ENCODE peak calls at places on chromosomes 12 and 14, in eight cellular contexts. One of them, this sample, is unnamed.

GRCh38 chr12:71456316-71456715 is 16.7 kb downstream of the LGR5 start:
- DNase-seq in mammary epithelial cell: no peak
- DNase-seq in A549: no peak
- DNase-seq in WERI-Rb-1: no peak
- DNase-seq in astrocyte: no peak
- DNase-seq in K562: no peak
- DNase-seq in sigmoid colon: no peak
- DNase-seq in stomach: no peak
- DNase-seq in this sample: no peak

GRCh38 chr12:129903956-129904769 is at the start of gene TMEM132D:
- DNase-seq in mammary epithelial cell: no peak
- DNase-seq in A549: no peak
- DNase-seq in WERI-Rb-1: no peak
- DNase-seq in astrocyte: peak; percentile 21
- DNase-seq in K562: no peak
- DNase-seq in sigmoid colon: no peak
- DNase-seq in stomach: no peak
- DNase-seq in this sample: peak; percentile 7

GRCh38 chr12:124867389-124867930 is 3.8 kb upstream of the SCARB1 start:
- DNase-seq in mammary epithelial cell: peak; percentile 39
- DNase-seq in A549: peak; percentile 80
- DNase-seq in WERI-Rb-1: no peak
- DNase-seq in astrocyte: peak; percentile 70
- DNase-seq in K562: peak; percentile 49
- DNase-seq in sigmoid colon: no peak
- DNase-seq in stomach: peak; percentile 39
- DNase-seq in this sample: no peak

GRCh38 chr12:47014474-47014873 is 64.9 kb upstream of the PCED1B start:
- DNase-seq in mammary epithelial cell: peak; percentile 67
- DNase-seq in A549: peak; percentile 41
- DNase-seq in WERI-Rb-1: no peak
- DNase-seq in astrocyte: peak; percentile 96
- DNase-seq in K562: no peak
- DNase-seq in sigmoid colon: no peak
- DNase-seq in stomach: no peak
- DNase-seq in this sample: peak; percentile 67

GRCh38 chr12:130557201-130557600 is 158.9 kb downstream of the RIMBP2 start:
- DNase-seq in mammary epithelial cell: no peak
- DNase-seq in A549: no peak
- DNase-seq in WERI-Rb-1: no peak
- DNase-seq in astrocyte: no peak
- DNase-seq in K562: no peak
- DNase-seq in sigmoid colon: no peak
- DNase-seq in stomach: no peak
- DNase-seq in this sample: no peak

GRCh38 chr12:54926246-54926645 is 58.3 kb downstream of the TESPA1 start:
- DNase-seq in mammary epithelial cell: no peak
- DNase-seq in A549: no peak
- DNase-seq in WERI-Rb-1: no peak
- DNase-seq in astrocyte: no peak
- DNase-seq in K562: no peak
- DNase-seq in sigmoid colon: no peak
- DNase-seq in stomach: no peak
- DNase-seq in this sample: no peak

GRCh38 chr14:103284574-103285467 is 49.2 kb upstream of the EIF5 start:
- DNase-seq in mammary epithelial cell: peak; percentile 37
- DNase-seq in A549: peak; percentile 48
- DNase-seq in WERI-Rb-1: no peak
- DNase-seq in astrocyte: no peak
- DNase-seq in K562: no peak
- DNase-seq in sigmoid colon: no peak
- DNase-seq in stomach: no peak
- DNase-seq in this sample: no peak

GRCh38 chr14:23327947-23328744 is 6.9 kb downstream of the PABPN1 start:
- DNase-seq in mammary epithelial cell: peak; percentile 57
- DNase-seq in A549: peak; percentile 79
- DNase-seq in WERI-Rb-1: peak; percentile 74
- DNase-seq in astrocyte: peak; percentile 47
- DNase-seq in K562: peak; percentile 81
- DNase-seq in sigmoid colon: peak; percentile 87
- DNase-seq in stomach: peak; percentile 79
- DNase-seq in this sample: peak; percentile 87

GRCh38 chr12:112606611-112607366 is 184.8 kb upstream of the RPH3A start:
- DNase-seq in mammary epithelial cell: no peak
- DNase-seq in A549: peak; percentile 25
- DNase-seq in WERI-Rb-1: no peak
- DNase-seq in astrocyte: no peak
- DNase-seq in K562: no peak
- DNase-seq in sigmoid colon: no peak
- DNase-seq in stomach: no peak
- DNase-seq in this sample: no peak

GRCh38 chr14:51848120-51848519 is 12.3 kb upstream of the GNG2 start:
- DNase-seq in mammary epithelial cell: peak; percentile 91
- DNase-seq in A549: no peak
- DNase-seq in WERI-Rb-1: no peak
- DNase-seq in astrocyte: no peak
- DNase-seq in K562: no peak
- DNase-seq in sigmoid colon: no peak
- DNase-seq in stomach: no peak
- DNase-seq in this sample: no peak

GRCh38 chr12:3085341-3086125 is 8.4 kb downstream of the TSPAN9 start:
- DNase-seq in mammary epithelial cell: no peak
- DNase-seq in A549: no peak
- DNase-seq in WERI-Rb-1: no peak
- DNase-seq in astrocyte: no peak
- DNase-seq in K562: no peak
- DNase-seq in sigmoid colon: no peak
- DNase-seq in stomach: no peak
- DNase-seq in this sample: no peak

GRCh38 chr12:2336409-2336829 is 283.6 kb downstream of the CACNA1C start:
- DNase-seq in mammary epithelial cell: peak; percentile 95
- DNase-seq in A549: peak; percentile 37
- DNase-seq in WERI-Rb-1: no peak
- DNase-seq in astrocyte: peak; percentile 96
- DNase-seq in K562: peak; percentile 25
- DNase-seq in sigmoid colon: no peak
- DNase-seq in stomach: no peak
- DNase-seq in this sample: peak; percentile 86

GRCh38 chr12:18135509-18135908 is 45.5 kb upstream of the RERGL start:
- DNase-seq in mammary epithelial cell: no peak
- DNase-seq in A549: no peak
- DNase-seq in WERI-Rb-1: no peak
- DNase-seq in astrocyte: peak; percentile 61
- DNase-seq in K562: no peak
- DNase-seq in sigmoid colon: no peak
- DNase-seq in stomach: no peak
- DNase-seq in this sample: no peak

GRCh38 chr14:91225025-91225424 is 19.5 kb downstream of the GPR68 start:
- DNase-seq in mammary epithelial cell: peak; percentile 30
- DNase-seq in A549: no peak
- DNase-seq in WERI-Rb-1: no peak
- DNase-seq in astrocyte: peak; percentile 13
- DNase-seq in K562: no peak
- DNase-seq in sigmoid colon: no peak
- DNase-seq in stomach: no peak
- DNase-seq in this sample: no peak

GRCh38 chr12:118544569-118544968 is 168.2 kb downstream of the SUDS3 start:
- DNase-seq in mammary epithelial cell: peak; percentile 4
- DNase-seq in A549: peak; percentile 27
- DNase-seq in WERI-Rb-1: no peak
- DNase-seq in astrocyte: no peak
- DNase-seq in K562: no peak
- DNase-seq in sigmoid colon: no peak
- DNase-seq in stomach: no peak
- DNase-seq in this sample: no peak

GRCh38 chr12:58443273-58443980 is 476.9 kb downstream of the LRIG3 start:
- DNase-seq in mammary epithelial cell: peak; percentile 35
- DNase-seq in A549: peak; percentile 47
- DNase-seq in WERI-Rb-1: peak; percentile 30
- DNase-seq in astrocyte: no peak
- DNase-seq in K562: no peak
- DNase-seq in sigmoid colon: no peak
- DNase-seq in stomach: no peak
- DNase-seq in this sample: peak; percentile 60

GRCh38 chr14:79363291-79363690 is 848.0 kb downstream of the DIO2 start:
- DNase-seq in mammary epithelial cell: no peak
- DNase-seq in A549: no peak
- DNase-seq in WERI-Rb-1: no peak
- DNase-seq in astrocyte: no peak
- DNase-seq in K562: no peak
- DNase-seq in sigmoid colon: no peak
- DNase-seq in stomach: no peak
- DNase-seq in this sample: no peak

GRCh38 chr14:55245657-55246268 is 25.5 kb upstream of the FBXO34 start:
- DNase-seq in mammary epithelial cell: peak; percentile 21
- DNase-seq in A549: peak; percentile 33
- DNase-seq in WERI-Rb-1: no peak
- DNase-seq in astrocyte: no peak
- DNase-seq in K562: no peak
- DNase-seq in sigmoid colon: no peak
- DNase-seq in stomach: no peak
- DNase-seq in this sample: peak; percentile 38

GRCh38 chr14:63283501-63284248 is 35.1 kb downstream of the GPHB5 start:
- DNase-seq in mammary epithelial cell: no peak
- DNase-seq in A549: no peak
- DNase-seq in WERI-Rb-1: no peak
- DNase-seq in astrocyte: no peak
- DNase-seq in K562: no peak
- DNase-seq in sigmoid colon: no peak
- DNase-seq in stomach: no peak
- DNase-seq in this sample: no peak

GRCh38 chr14:58535084-58535483 is 102.7 kb upstream of the DACT1 start:
- DNase-seq in mammary epithelial cell: no peak
- DNase-seq in A549: no peak
- DNase-seq in WERI-Rb-1: no peak
- DNase-seq in astrocyte: peak; percentile 46
- DNase-seq in K562: no peak
- DNase-seq in sigmoid colon: no peak
- DNase-seq in stomach: no peak
- DNase-seq in this sample: peak; percentile 74

GRCh38 chr12:52175411-52176350 is 16.1 kb downstream of the KRT80 start:
- DNase-seq in mammary epithelial cell: peak; percentile 78
- DNase-seq in A549: no peak
- DNase-seq in WERI-Rb-1: peak; percentile 59
- DNase-seq in astrocyte: no peak
- DNase-seq in K562: no peak
- DNase-seq in sigmoid colon: no peak
- DNase-seq in stomach: no peak
- DNase-seq in this sample: peak; percentile 53
- TF ChIP-seq CTCF in mammary epithelial cell: peak; percentile 51
- TF ChIP-seq CTCF in A549: no peak
- TF ChIP-seq CTCF in WERI-Rb-1: peak; percentile 40
- TF ChIP-seq CTCF in astrocyte: peak; percentile 24
- TF ChIP-seq CTCF in K562: no peak
- TF ChIP-seq CTCF in sigmoid colon: no peak
- TF ChIP-seq CTCF in stomach: no peak
- TF ChIP-seq CTCF in this sample: peak; percentile 28

GRCh38 chr12:22414742-22415141 is 80.2 kb upstream of the ST8SIA1 start:
- DNase-seq in mammary epithelial cell: no peak
- DNase-seq in A549: no peak
- DNase-seq in WERI-Rb-1: no peak
- DNase-seq in astrocyte: no peak
- DNase-seq in K562: no peak
- DNase-seq in sigmoid colon: no peak
- DNase-seq in stomach: no peak
- DNase-seq in this sample: no peak
- H3K27ac ChIP-seq in mammary epithelial cell: no peak overlapping the region
- H3K27ac ChIP-seq in A549: no peak overlapping the region
- H3K27ac ChIP-seq in WERI-Rb-1: no peak overlapping the region
- H3K27ac ChIP-seq in astrocyte: no peak overlapping the region
- H3K27ac ChIP-seq in K562: no peak overlapping the region
- H3K27ac ChIP-seq in sigmoid colon: no peak overlapping the region
- H3K27ac ChIP-seq in stomach: peak overlapping the region; percentile 4
- H3K27ac ChIP-seq in this sample: no peak overlapping the region

GRCh38 chr14:38210587-38211257 is 3.0 kb downstream of the SSTR1 start:
- DNase-seq in mammary epithelial cell: no peak
- DNase-seq in A549: peak; percentile 24
- DNase-seq in WERI-Rb-1: no peak
- DNase-seq in astrocyte: peak; percentile 42
- DNase-seq in K562: no peak
- DNase-seq in sigmoid colon: no peak
- DNase-seq in stomach: peak; percentile 68
- DNase-seq in this sample: peak; percentile 69
- TF ChIP-seq CTCF in mammary epithelial cell: no peak
- TF ChIP-seq CTCF in A549: no peak
- TF ChIP-seq CTCF in WERI-Rb-1: no peak
- TF ChIP-seq CTCF in astrocyte: no peak
- TF ChIP-seq CTCF in K562: no peak
- TF ChIP-seq CTCF in sigmoid colon: no peak
- TF ChIP-seq CTCF in stomach: no peak
- TF ChIP-seq CTCF in this sample: peak; percentile 54

GRCh38 chr12:49231881-49232650 is 32.8 kb upstream of the TUBA1C start:
- DNase-seq in mammary epithelial cell: no peak
- DNase-seq in A549: no peak
- DNase-seq in WERI-Rb-1: peak; percentile 64
- DNase-seq in astrocyte: peak; percentile 38
- DNase-seq in K562: no peak
- DNase-seq in sigmoid colon: no peak
- DNase-seq in stomach: no peak
- DNase-seq in this sample: peak; percentile 15

GRCh38 chr12:49230810-49231209 is 34.1 kb upstream of the TUBA1C start:
- DNase-seq in mammary epithelial cell: no peak
- DNase-seq in A549: no peak
- DNase-seq in WERI-Rb-1: no peak
- DNase-seq in astrocyte: no peak
- DNase-seq in K562: no peak
- DNase-seq in sigmoid colon: no peak
- DNase-seq in stomach: no peak
- DNase-seq in this sample: no peak

GRCh38 chr12:49236423-49236822 is 28.5 kb upstream of the TUBA1C start:
- DNase-seq in mammary epithelial cell: no peak
- DNase-seq in A549: no peak
- DNase-seq in WERI-Rb-1: no peak
- DNase-seq in astrocyte: no peak
- DNase-seq in K562: no peak
- DNase-seq in sigmoid colon: no peak
- DNase-seq in stomach: no peak
- DNase-seq in this sample: no peak

GRCh38 chr12:49232940-49233841 is 31.7 kb upstream of the TUBA1C start:
- DNase-seq in mammary epithelial cell: no peak
- DNase-seq in A549: no peak
- DNase-seq in WERI-Rb-1: peak; percentile 80
- DNase-seq in astrocyte: peak; percentile 62
- DNase-seq in K562: peak; percentile 89
- DNase-seq in sigmoid colon: peak; percentile 80
- DNase-seq in stomach: peak; percentile 37
- DNase-seq in this sample: peak; percentile 92

DNA sequence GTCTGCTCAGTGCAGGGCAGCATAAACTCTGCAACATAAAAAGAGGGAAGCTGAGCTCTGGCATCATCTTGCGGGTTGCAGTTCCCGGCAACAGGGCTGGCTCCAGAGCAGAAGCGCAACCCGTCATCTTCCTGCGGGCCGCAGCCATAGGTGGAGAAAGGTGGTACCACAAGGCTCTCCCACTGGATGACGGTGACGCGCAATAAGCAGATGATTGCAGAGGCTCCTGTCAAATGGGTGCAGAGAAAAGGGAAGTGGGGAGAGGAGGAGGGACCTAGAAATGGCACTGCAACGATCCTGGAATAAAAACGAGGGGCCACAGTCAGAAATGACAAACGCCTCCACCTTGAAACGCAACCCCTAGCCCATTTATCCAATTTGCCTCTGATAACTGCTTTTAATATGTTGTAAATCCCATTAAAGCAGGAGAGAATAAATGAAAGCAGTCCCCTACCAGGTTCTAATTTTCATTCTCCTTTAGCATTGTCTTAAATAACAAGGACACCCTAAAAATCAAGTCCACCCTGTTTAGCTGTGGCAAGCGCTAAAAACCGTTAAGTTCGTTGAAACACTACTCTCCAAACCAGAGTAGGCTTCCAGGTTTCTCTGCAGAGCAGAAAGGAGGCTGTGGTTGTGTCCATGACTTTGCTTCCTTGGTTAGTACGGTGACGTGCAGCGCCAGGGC is 30.9 kb upstream of the TUBA1C start:
- DNase-seq in mammary epithelial cell: no peak
- DNase-seq in A549: no peak
- DNase-seq in WERI-Rb-1: no peak
- DNase-seq in astrocyte: peak; percentile 92
- DNase-seq in K562: peak; percentile 44
- DNase-seq in sigmoid colon: peak; percentile 79
- DNase-seq in stomach: peak; percentile 45
- DNase-seq in this sample: no peak
- H3K27ac ChIP-seq in mammary epithelial cell: no peak overlapping the region
- H3K27ac ChIP-seq in A549: peak overlapping the region; percentile 92
- H3K27ac ChIP-seq in WERI-Rb-1: no peak overlapping the region
- H3K27ac ChIP-seq in astrocyte: peak overlapping the region; percentile 84
- H3K27ac ChIP-seq in K562: peak overlapping the region; percentile 87
- H3K27ac ChIP-seq in sigmoid colon: peak overlapping the region; percentile 85
- H3K27ac ChIP-seq in stomach: peak overlapping the region; percentile 88
- H3K27ac ChIP-seq in this sample: peak overlapping the region; percentile 97